ENCODE peak calls at places on chromosomes 6 and 20, in four cellular contexts. J is anterior cingulate cortex; W is activated T-helper 2 cell treated with anti-CD3 and anti-CD28 coated beads, Interferon-gamma antibody, Interleukin-2, Interleukin-4, amounts not matched to agents 10 μg/mL and 5 μg/mL and 100 μg/mL, durations not matched to agents 14 hours and 24 hours and 36 hours; P is NCI-H510A. B is an unnamed sample.
A peak's percentile ranks its signal among the peaks of the same experiment; 100 is the strongest.

GRCh38 chr20:44901972-44902371 is 7.9 kb upstream of the PABPC1L start:
- DNase-seq in J (no peak), W (no peak), P (no peak), B (peak; percentile 40)

GRCh38 chr6:113464959-113465358 is 392.2 kb upstream of the MARCKS start:
- DNase-seq in J (no peak), W (no peak), P (no peak), B (no peak)

GRCh38 chr6:166382500-166382932 is 224 bp downstream of the MPC1 start:
- DNase-seq in J (no peak), W (no peak), P (no peak), B (no peak)

GRCh38 chr6:48994811-48995210 is 468.2 kb downstream of the MMUT start:
- DNase-seq in J (no peak), W (no peak), P (no peak), B (no peak)

GRCh38 chr6:109349419-109349987 is 32.8 kb downstream of the CD164 start:
- DNase-seq in J (no peak), W (no peak), P (peak; percentile 1), B (peak; percentile 13)

GRCh38 chr6:26400626-26401025 is 1.4 kb upstream of the BTN3A1 start:
- DNase-seq in J (no peak), W (no peak), P (no peak), B (no peak)

GRCh38 chr6:54681987-54682386 is 164.6 kb upstream of the FAM83B start:
- DNase-seq in J (no peak), W (no peak), P (no peak), B (no peak)

GRCh38 chr6:138965291-138965874 is 22.7 kb downstream of the REPS1 start:
- DNase-seq in J (no peak), W (no peak), P (no peak), B (no peak)

GRCh38 chr6:101392561-101393230 is 812 bp upstream of the GRIK2 start:
- DNase-seq in J (no peak), W (no peak), P (no peak), B (no peak)

GRCh38 chr20:61744691-61745396 is 320.8 kb downstream of the TAF4 start:
- DNase-seq in J (no peak), W (no peak), P (no peak), B (no peak)

GRCh38 chr6:152922706-152923105 is 60.1 kb downstream of the FBXO5 start:
- DNase-seq in J (no peak), W (no peak), P (no peak), B (no peak)

GRCh38 chr6:105713474-105714118 is 310.7 kb upstream of the PREP start:
- DNase-seq in J (no peak), W (no peak), P (no peak), B (no peak)